ENCODE peak calls at places on chromosomes 11 and 22, in four cellular contexts. X, B, H and L are unnamed samples.

GRCh38 chr11:33453225-33453624 is 196.0 kb downstream of the HIPK3 start:
- DNase-seq in X (no peak), B (no peak), H (no peak), L (no peak)

GRCh38 chr11:69698362-69698761 is 5.5 kb downstream of the FGF19 start:
- DNase-seq in X (no peak), B (no peak), H (no peak), L (no peak)

GRCh38 chr22:35921777-35922176 is 106.8 kb downstream of the RBFOX2 start:
- DNase-seq in X (no peak), B (peak; percentile 77), H (no peak), L (peak; percentile 59)

GRCh38 chr11:33808228-33808828 is 34.0 kb upstream of the FBXO3 start:
- DNase-seq in X (peak; percentile 91), B (peak; percentile 94), H (peak; percentile 54), L (peak; percentile 70)

GRCh38 chr11:85822814-85823213 is 11.9 kb upstream of the SYTL2 start:
- DNase-seq in X (no peak), B (no peak), H (no peak), L (no peak)

GRCh38 chr11:84471501-84471900 is 1155.6 kb downstream of the DLG2 start:
- DNase-seq in X (no peak), B (peak; percentile 73), H (no peak), L (no peak)

GRCh38 chr22:39177456-39177775 is 24.9 kb upstream of the CBX7 start:
- DNase-seq in X (no peak), B (no peak), H (no peak), L (no peak)

GRCh38 chr22:48665286-48666010 is 1162.2 kb downstream of the BRD1 start:
- DNase-seq in X (no peak), B (no peak), H (no peak), L (no peak)

GRCh38 chr11:115581871-115582639 is 77.8 kb upstream of the CADM1 start:
- DNase-seq in X (no peak), B (peak; percentile 58), H (no peak), L (no peak)

GRCh38 chr11:44934110-44934509 is 16.6 kb downstream of the TP53I11 start:
- DNase-seq in X (no peak), B (no peak), H (no peak), L (no peak)

GRCh38 chr22:34841321-34841901 is 224.5 kb upstream of the ISX start:
- DNase-seq in X (no peak), B (peak; percentile 86), H (no peak), L (no peak)

GRCh38 chr11:119850822-119851409 is 121.9 kb upstream of the NECTIN1 start:
- DNase-seq in X (no peak), B (no peak), H (no peak), L (no peak)

GRCh38 chr11:94593030-94593429 is 25.9 kb downstream of the PIWIL4 start:
- DNase-seq in X (no peak), B (no peak), H (no peak), L (no peak)

GRCh38 chr11:120095516-120095915 is 42.4 kb downstream of the TRIM29 start:
- DNase-seq in X (no peak), B (no peak), H (no peak), L (no peak)

GRCh38 chr11:58900479-58901420 is 38.5 kb upstream of the GLYATL1 start:
- DNase-seq in X (no peak), B (peak; percentile 96), H (peak; percentile 32), L (peak; percentile 70)

GRCh38 chr22:37267128-37267587 is 15.2 kb upstream of the CYTH4 start:
- DNase-seq in X (no peak), B (peak; percentile 84), H (no peak), L (no peak)

GRCh38 chr22:45996241-45997076 is 19.5 kb upstream of the WNT7B start:
- DNase-seq in X (no peak), B (no peak), H (peak; percentile 79), L (no peak)

GRCh38 chr11:35073691-35074382 is 65.1 kb upstream of the CD44 start:
- DNase-seq in X (no peak), B (no peak), H (peak; percentile 38), L (no peak)

GRCh38 chr22:40511604-40512003 is 124.9 kb downstream of the MRTFA start:
- DNase-seq in X (no peak), B (no peak), H (no peak), L (no peak)

GRCh38 chr22:35312198-35313059 is 12.7 kb downstream of the TOM1 start:
- DNase-seq in X (peak; percentile 69), B (no peak), H (no peak), L (no peak)

GRCh38 chr11:8015753-8016239 is 28.7 kb downstream of the EIF3F start:
- DNase-seq in X (peak; percentile 58), B (no peak), H (no peak), L (no peak)

GRCh38 chr11:14422814-14423182 is 63.8 kb upstream of the RRAS2 start:
- DNase-seq in X (no peak), B (no peak), H (no peak), L (no peak)
- H3K27ac ChIP-seq in X (no peak overlapping the region), B (no peak overlapping the region), H (no peak overlapping the region), L (no peak overlapping the region)

DNA sequence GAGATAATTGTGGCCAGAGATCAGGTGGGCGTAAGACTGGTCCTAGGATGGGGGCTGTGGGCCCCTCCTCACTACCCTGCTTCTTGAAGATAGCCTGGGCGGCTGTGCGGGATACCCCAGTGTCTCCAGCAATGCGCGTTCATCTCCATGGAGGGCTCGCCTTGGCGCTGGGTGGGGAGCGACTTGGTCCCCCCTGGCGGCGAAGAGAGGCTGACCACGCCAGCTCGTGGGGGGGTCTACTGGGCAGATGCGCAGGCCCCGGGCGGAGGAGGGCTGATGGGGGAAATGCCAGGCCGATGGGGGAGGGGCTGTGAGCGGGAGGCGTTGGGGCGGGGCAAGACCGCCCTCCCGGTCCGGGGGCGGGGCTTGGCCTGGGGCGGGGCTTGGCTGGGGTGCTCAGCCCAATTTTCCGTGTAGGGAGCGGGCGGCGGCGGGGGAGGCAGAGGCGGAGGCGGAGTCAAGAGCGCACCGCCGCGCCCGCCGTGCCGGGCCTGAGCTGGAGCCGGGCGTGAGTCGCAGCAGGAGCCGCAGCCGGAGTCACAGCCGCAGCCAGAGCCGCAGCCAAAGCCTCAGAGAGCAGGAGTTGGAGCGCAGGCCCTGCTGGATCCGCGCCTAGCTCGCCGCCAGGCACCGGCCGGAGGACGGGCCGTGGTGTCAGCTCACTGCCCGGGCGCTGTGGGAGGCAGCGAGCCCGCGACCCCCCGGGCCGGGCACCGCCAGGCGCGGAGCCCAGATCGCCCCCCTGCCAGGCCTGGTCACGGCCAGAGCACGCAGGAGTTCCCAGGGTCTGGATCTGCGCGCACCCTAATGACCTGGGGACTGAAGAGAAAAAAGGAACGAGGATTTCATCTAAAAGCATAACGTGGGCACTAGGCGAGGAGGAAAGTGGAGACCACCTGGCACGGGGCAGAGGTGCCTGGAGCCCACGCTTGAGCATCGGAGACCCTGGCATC is at the start of gene SLC35E4:
- DNase-seq in X (peak; percentile 97), B (peak; percentile 94), H (peak; percentile 60), L (peak; percentile 93)
- TF ChIP-seq POLR2AphosphoS5 in X (peak; percentile 59), B (peak; percentile 13), H (no peak), L (peak; percentile 41)

DNA sequence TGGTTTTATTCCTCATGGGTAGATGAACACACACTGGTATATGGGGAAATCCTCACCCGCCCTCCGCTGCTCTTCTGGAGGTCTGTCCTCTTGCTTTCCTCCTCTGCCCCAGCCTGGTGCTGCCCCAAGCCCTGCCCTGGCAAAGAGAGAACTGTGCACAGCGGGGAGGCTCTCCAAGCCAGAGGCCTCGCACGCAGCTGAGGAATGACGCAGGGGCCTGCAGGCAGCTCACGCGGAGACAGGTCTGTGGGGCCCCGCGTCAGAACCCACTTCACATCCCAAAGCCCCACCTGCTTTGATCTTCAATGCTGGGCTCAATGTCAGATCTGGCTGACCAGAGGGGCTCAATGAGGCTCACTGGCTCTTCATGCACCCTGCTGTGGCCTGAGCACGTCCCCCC is 10.0 kb downstream of the GATD1 start:
- DNase-seq in X (no peak), B (no peak), H (no peak), L (no peak)
- TF ChIP-seq CTCF in X (no peak), B (no peak), H (no peak), L (no peak)

GRCh38 chr22:23282089-23282501 is 101.8 kb downstream of the BCR start:
- DNase-seq in X (no peak), B (no peak), H (peak; percentile 78), L (peak; percentile 85)
- H3K27ac ChIP-seq in X (peak overlapping the region; percentile 70), B (no peak overlapping the region), H (no peak overlapping the region), L (peak overlapping the region; percentile 78)

GRCh38 chr11:105372214-105372613 is 232.6 kb upstream of the CARD18 start:
- DNase-seq in X (no peak), B (no peak), H (no peak), L (no peak)
- TF ChIP-seq POLR2AphosphoS5 in X (no peak), B (no peak), H (no peak), L (no peak)

DNA sequence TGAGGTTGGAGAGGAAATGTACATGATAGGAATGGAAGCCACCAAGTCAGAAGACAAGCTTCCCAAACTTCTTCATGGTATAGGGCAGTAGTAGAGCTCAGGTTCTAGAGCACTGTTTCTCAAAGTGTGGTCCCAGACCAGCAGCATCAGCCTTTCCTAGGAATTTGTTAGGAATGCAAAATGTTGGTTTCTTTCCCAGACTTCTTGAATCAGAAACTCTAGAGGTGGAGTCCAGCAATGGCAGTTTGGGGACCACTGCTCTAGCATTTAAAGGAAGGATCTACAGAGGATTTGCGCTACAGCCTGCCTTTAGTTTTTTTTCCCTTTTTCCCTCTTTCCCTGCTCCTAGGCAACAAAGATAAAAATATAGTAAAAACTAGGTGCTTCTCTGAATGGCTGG is 17.0 kb upstream of the MMP12 start:
- DNase-seq in X (no peak), B (no peak), H (no peak), L (no peak)
- TF ChIP-seq CTCF in X (no peak), B (no peak), H (no peak), L (no peak)

DNA sequence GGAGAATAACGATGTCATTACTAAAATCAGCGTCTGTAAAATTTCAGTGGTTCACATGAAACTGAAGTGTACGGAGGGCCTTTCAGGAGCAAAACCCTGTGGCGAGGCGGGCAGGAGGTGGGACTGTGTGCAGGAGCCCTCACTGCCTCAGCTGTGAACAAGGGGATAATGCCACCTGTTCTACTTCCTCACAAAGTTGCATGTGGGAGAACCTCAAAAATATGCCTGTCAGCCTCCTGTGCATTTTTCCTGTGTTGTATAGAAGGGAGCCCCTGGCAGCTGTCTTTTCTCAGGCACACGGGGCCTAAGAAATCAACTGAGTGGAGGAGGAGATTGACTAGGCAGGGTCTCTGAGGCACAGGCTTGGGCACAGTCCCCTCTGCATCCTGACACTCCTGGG is 43.0 kb upstream of the MYO18B start:
- DNase-seq in X (no peak), B (no peak), H (no peak), L (no peak)
- H3K27ac ChIP-seq in X (no peak overlapping the region), B (no peak overlapping the region), H (no peak overlapping the region), L (no peak overlapping the region)

GRCh38 chr11:131749100-131749499 is 378.7 kb downstream of the NTM start:
- DNase-seq in X (no peak), B (no peak), H (no peak), L (no peak)
- TF ChIP-seq POLR2AphosphoS5 in X (no peak), B (no peak), H (no peak), L (no peak)

DNA sequence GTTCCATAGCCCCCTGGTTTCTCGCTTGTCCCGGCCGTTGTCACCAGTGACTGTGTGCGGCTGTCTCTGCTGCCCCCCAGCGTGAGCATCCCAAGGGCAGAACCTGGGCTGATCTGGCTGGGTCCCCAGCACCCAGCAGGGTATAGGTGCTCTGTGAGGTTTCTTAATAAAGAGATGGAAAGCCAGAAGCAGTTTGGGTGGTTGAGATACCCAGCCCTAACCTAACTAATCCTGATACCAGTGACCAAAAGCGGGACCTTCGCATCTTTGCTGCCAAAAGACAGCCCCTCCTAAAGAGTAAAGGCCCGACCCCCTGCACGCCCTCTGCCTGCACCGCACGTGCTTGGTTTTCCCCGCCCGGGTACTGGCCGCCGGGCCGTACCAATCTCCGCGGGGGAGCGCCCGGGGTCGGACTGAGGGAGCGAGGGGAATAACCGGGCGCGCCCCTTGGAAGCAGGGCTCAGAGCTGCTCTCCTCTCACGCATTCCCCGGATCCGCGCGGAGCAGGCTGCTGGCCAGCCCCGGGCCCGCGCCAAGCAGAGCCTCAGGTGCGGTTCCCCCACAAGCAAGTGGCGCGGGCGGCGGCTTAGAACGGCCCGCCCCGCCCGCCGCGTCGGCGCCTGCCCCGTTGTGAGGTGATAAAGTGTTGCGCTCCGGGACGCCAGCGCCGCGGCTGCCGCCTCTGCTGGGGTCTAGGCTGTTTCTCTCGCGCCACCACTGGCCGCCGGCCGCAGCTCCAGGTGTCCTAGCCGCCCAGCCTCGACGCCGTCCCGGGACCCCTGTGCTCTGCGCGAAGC is at the start of gene DGAT2:
- DNase-seq in X (peak; percentile 85), B (peak; percentile 79), H (peak; percentile 43), L (peak; percentile 61)
- TF ChIP-seq CTCF in X (no peak), B (peak; percentile 66), H (no peak), L (no peak)